ENCODE peak calls at places on chromosomes 7 and 10, in five cellular contexts. One of them, this sample, is unnamed.

GRCh38 chr10:49571419-49571818 is 32.5 kb upstream of the ERCC6 start:
- DNase-seq in cerebellar cortex: no peak
- DNase-seq in NCI-H146: no peak
- DNase-seq in iPS DF 6.9: no peak
- DNase-seq in lung: no peak
- DNase-seq in this sample: no peak

GRCh38 chr7:38607466-38607865 is 23.7 kb downstream of the AMPH start:
- DNase-seq in cerebellar cortex: no peak
- DNase-seq in NCI-H146: no peak
- DNase-seq in iPS DF 6.9: no peak
- DNase-seq in lung: no peak
- DNase-seq in this sample: no peak

GRCh38 chr10:16606421-16606820 is 84.7 kb upstream of the C1QL3 start:
- DNase-seq in cerebellar cortex: no peak
- DNase-seq in NCI-H146: no peak
- DNase-seq in iPS DF 6.9: no peak
- DNase-seq in lung: no peak
- DNase-seq in this sample: no peak

GRCh38 chr10:5525581-5526271 is 965 bp downstream of the CALML3 start:
- DNase-seq in cerebellar cortex: no peak
- DNase-seq in NCI-H146: no peak
- DNase-seq in iPS DF 6.9: no peak
- DNase-seq in lung: no peak
- DNase-seq in this sample: no peak

GRCh38 chr7:158394936-158395335 is 192.7 kb downstream of the PTPRN2 start:
- DNase-seq in cerebellar cortex: peak; percentile 4
- DNase-seq in NCI-H146: peak; percentile 33
- DNase-seq in iPS DF 6.9: no peak
- DNase-seq in lung: no peak
- DNase-seq in this sample: no peak

GRCh38 chr7:141700291-141700847 is 1.6 kb downstream of the DENND11 start:
- DNase-seq in cerebellar cortex: peak; percentile 35
- DNase-seq in NCI-H146: no peak
- DNase-seq in iPS DF 6.9: no peak
- DNase-seq in lung: no peak
- DNase-seq in this sample: no peak

GRCh38 chr7:99679400-99680191 is at the start of gene CYP3A5:
- DNase-seq in cerebellar cortex: no peak
- DNase-seq in NCI-H146: no peak
- DNase-seq in iPS DF 6.9: no peak
- DNase-seq in lung: no peak
- DNase-seq in this sample: no peak

GRCh38 chr10:57102234-57102633 is 741.2 kb upstream of the ZWINT start:
- DNase-seq in cerebellar cortex: no peak
- DNase-seq in NCI-H146: no peak
- DNase-seq in iPS DF 6.9: peak; percentile 35
- DNase-seq in lung: no peak
- DNase-seq in this sample: peak; percentile 78

GRCh38 chr10:62379394-62379793 is 5.2 kb downstream of the ZNF365 start:
- DNase-seq in cerebellar cortex: no peak
- DNase-seq in NCI-H146: no peak
- DNase-seq in iPS DF 6.9: no peak
- DNase-seq in lung: no peak
- DNase-seq in this sample: no peak

GRCh38 chr7:35681630-35682029 is 13.3 kb downstream of the HERPUD2 start:
- DNase-seq in cerebellar cortex: no peak
- DNase-seq in NCI-H146: no peak
- DNase-seq in iPS DF 6.9: no peak
- DNase-seq in lung: no peak
- DNase-seq in this sample: no peak

GRCh38 chr7:48781783-48782182 is 142.6 kb upstream of the CDC14C start:
- DNase-seq in cerebellar cortex: no peak
- DNase-seq in NCI-H146: no peak
- DNase-seq in iPS DF 6.9: no peak
- DNase-seq in lung: no peak
- DNase-seq in this sample: no peak

GRCh38 chr7:155191901-155192478 is 105.7 kb upstream of the INSIG1 start:
- DNase-seq in cerebellar cortex: no peak
- DNase-seq in NCI-H146: no peak
- DNase-seq in iPS DF 6.9: no peak
- DNase-seq in lung: no peak
- DNase-seq in this sample: no peak

GRCh38 chr7:97006146-97006950 is 995 bp downstream of the DLX6 start:
- DNase-seq in cerebellar cortex: peak; percentile 14
- DNase-seq in NCI-H146: no peak
- DNase-seq in iPS DF 6.9: no peak
- DNase-seq in lung: no peak
- DNase-seq in this sample: no peak

GRCh38 chr7:143299840-143300239 is 11.7 kb downstream of the CASP2 start:
- DNase-seq in cerebellar cortex: peak; percentile 40
- DNase-seq in NCI-H146: peak; percentile 24
- DNase-seq in iPS DF 6.9: no peak
- DNase-seq in lung: no peak
- DNase-seq in this sample: no peak

GRCh38 chr10:121378402-121378801 is 219.8 kb downstream of the FGFR2 start:
- DNase-seq in cerebellar cortex: no peak
- DNase-seq in NCI-H146: peak; percentile 38
- DNase-seq in iPS DF 6.9: no peak
- DNase-seq in lung: no peak
- DNase-seq in this sample: no peak

GRCh38 chr7:110650313-110650712 is 440.6 kb upstream of the LRRN3 start:
- DNase-seq in cerebellar cortex: no peak
- DNase-seq in NCI-H146: no peak
- DNase-seq in iPS DF 6.9: no peak
- DNase-seq in lung: no peak
- DNase-seq in this sample: no peak

GRCh38 chr10:1364151-1364910 is 308.1 kb downstream of the WDR37 start:
- DNase-seq in cerebellar cortex: no peak
- DNase-seq in NCI-H146: no peak
- DNase-seq in iPS DF 6.9: no peak
- DNase-seq in lung: no peak
- DNase-seq in this sample: no peak

GRCh38 chr10:48455055-48455391 is 148.5 kb downstream of the MAPK8 start:
- DNase-seq in cerebellar cortex: no peak
- DNase-seq in NCI-H146: no peak
- DNase-seq in iPS DF 6.9: no peak
- DNase-seq in lung: no peak
- DNase-seq in this sample: no peak

GRCh38 chr7:494906-495305 is 24.7 kb downstream of the PDGFA start:
- DNase-seq in cerebellar cortex: no peak
- DNase-seq in NCI-H146: no peak
- DNase-seq in iPS DF 6.9: no peak
- DNase-seq in lung: no peak
- DNase-seq in this sample: no peak

GRCh38 chr10:72058989-72059842 is 29.1 kb downstream of the SPOCK2 start:
- DNase-seq in cerebellar cortex: no peak
- DNase-seq in NCI-H146: no peak
- DNase-seq in iPS DF 6.9: no peak
- DNase-seq in lung: no peak
- DNase-seq in this sample: no peak